ENCODE peak calls at places on chromosomes 7 and 10, in ten cellular contexts. V is PC-3; F is kidney; L is hepatocyte; R is astrocyte; S is CD4-positive, CD25-positive, alpha-beta regulatory T cell; U is cardiac muscle cell; J is CD4-positive, alpha-beta memory T cell; D is naive thymus-derived CD4-positive, alpha-beta T cell; H is uterus. M is an unnamed sample. For H3K36me3, the result is how much of the 10 kb centered on the place peaks cover.

GRCh38 chr10:33031815-33032320 is 73.8 kb upstream of the ITGB1 start:
- DNase-seq in V (no peak), F (no peak), L (no peak), R (no peak), S (no peak), U (no peak), J (no peak), D (no peak), H (no peak), M (no peak)

GRCh38 chr7:3154881-3155494 is 111.3 kb upstream of the CARD11 start:
- DNase-seq in V (peak), F (no peak), L (peak), R (no peak), S (peak), U (peak), J (peak), D (peak), H (no peak), M (peak)

GRCh38 chr10:108327706-108328105 is 1163.2 kb upstream of the SORCS1 start:
- DNase-seq in V (peak), F (no peak), L (no peak), R (peak), S (no peak), U (no peak), J (no peak), D (no peak), H (no peak), M (no peak)

GRCh38 chr7:79304711-79305110 is 148.8 kb downstream of the MAGI2 start:
- DNase-seq in V (no peak), F (no peak), L (no peak), R (no peak), S (no peak), U (no peak), J (no peak), D (no peak), H (no peak), M (no peak)

GRCh38 chr10:98587156-98587555 is 140.4 kb upstream of the HPS1 start:
- DNase-seq in V (no peak), F (no peak), L (no peak), R (no peak), S (no peak), U (no peak), J (no peak), D (no peak), H (no peak), M (peak)

GRCh38 chr10:94315975-94316464 is 46.7 kb downstream of the NOC3L start:
- DNase-seq in V (no peak), F (no peak), L (peak), R (peak), S (no peak), U (peak), J (no peak), D (no peak), H (no peak), M (no peak)

GRCh38 chr7:155090647-155091046 is 20.5 kb downstream of the HTR5A start:
- DNase-seq in V (peak), F (no peak), L (no peak), R (no peak), S (peak), U (no peak), J (no peak), D (no peak), H (no peak), M (no peak)

GRCh38 chr7:47576031-47576908 is 5.6 kb downstream of the TNS3 start:
- DNase-seq in V (peak), F (no peak), L (peak), R (peak), S (no peak), U (peak), J (no peak), D (no peak), H (peak), M (peak)

GRCh38 chr7:55183897-55184296 is 165.1 kb downstream of the EGFR start:
- DNase-seq in V (no peak), F (no peak), L (no peak), R (no peak), S (no peak), U (no peak), J (no peak), D (no peak), H (no peak), M (no peak)

GRCh38 chr7:55188590-55189446 is 170.0 kb downstream of the EGFR start:
- DNase-seq in V (no peak), F (no peak), L (peak), R (no peak), S (no peak), U (no peak), J (no peak), D (no peak), H (no peak), M (no peak)

GRCh38 chr7:55187701-55188491 is 169.1 kb downstream of the EGFR start:
- DNase-seq in V (no peak), F (no peak), L (peak), R (no peak), S (no peak), U (peak), J (no peak), D (no peak), H (peak), M (no peak)

GRCh38 chr7:55185941-55186609 is 167.3 kb downstream of the EGFR start:
- DNase-seq in V (peak), F (no peak), L (peak), R (peak), S (no peak), U (peak), J (no peak), D (no peak), H (no peak), M (no peak)

DNA sequence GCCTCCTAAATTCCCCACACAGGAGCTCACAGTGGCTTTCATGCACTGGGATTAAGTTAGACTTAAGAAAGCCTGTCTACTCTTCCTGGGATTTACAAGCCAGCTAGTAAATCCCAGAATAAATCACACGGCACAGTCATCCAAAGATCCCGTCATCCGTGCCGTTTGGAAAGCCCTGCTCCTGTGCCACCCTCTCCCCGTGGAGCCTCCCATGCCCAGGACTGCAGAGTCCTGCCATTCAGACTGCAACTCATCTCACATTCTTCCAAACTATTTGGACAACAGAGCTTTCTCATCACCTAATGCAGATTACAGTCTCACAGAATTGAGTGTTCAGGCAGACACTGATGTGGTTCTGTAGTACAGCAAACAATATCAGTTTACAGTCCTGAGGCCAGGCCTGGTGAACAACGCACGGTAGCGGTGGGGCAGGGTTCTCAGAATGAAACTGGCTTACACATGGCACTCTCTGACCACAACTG is 166.5 kb downstream of the EGFR start:
- DNase-seq in V (peak), F (no peak), L (no peak), R (no peak), S (no peak), U (no peak), J (no peak), D (no peak), H (no peak), M (no peak)
- H3K36me3 ChIP-seq in V (under half), F (under half), L (under half), R (under half), S (under half), U (under half), J (under half), D (under half), H (under half), M (under half)

GRCh38 chr7:5479941-5480517 is 56.4 kb upstream of the TNRC18 start:
- DNase-seq in V (no peak), F (no peak), L (no peak), R (no peak), S (no peak), U (no peak), J (no peak), D (no peak), H (no peak), M (no peak)
- H3K4me3 ChIP-seq in V (no peak), F (no peak), L (no peak), R (no peak), S (no peak), U (no peak), J (no peak), D (no peak), H (no peak), M (no peak)

GRCh38 chr10:79221110-79222051 is 125.9 kb upstream of the PPIF start:
- DNase-seq in V (no peak), F (peak), L (peak), R (peak), S (no peak), U (peak), J (no peak), D (no peak), H (peak), M (no peak)
- H3K27ac ChIP-seq in V (no peak), F (peak), L (peak), R (peak), S (no peak), U (peak), J (no peak), D (no peak), H (peak), M (no peak)

GRCh38 chr10:53463539-53463938 is 691.0 kb upstream of the MBL2 start:
- DNase-seq in V (no peak), F (no peak), L (no peak), R (no peak), S (no peak), U (no peak), J (no peak), D (no peak), H (no peak), M (no peak)

DNA sequence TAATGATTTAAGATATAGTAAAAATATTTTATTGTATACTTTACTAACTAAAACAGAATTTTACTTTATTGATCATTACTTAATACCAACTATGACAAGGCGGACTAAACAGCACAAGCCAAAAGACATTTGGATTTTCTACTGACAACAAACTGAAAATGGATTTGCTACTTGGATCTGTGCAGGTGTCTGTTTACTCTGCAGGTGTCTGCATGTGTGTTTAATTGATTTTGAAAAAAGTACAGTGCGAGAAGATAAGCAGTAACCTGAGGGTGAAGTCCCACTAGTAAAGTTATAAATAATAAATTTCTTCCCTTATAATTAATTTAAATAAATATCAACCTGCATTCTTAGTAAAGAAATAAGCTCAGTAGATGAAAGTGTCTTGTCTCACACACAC is 696.8 kb upstream of the MBL2 start:
- DNase-seq in V (no peak), F (no peak), L (no peak), R (no peak), S (no peak), U (no peak), J (no peak), D (no peak), H (no peak), M (no peak)
- H3K36me3 ChIP-seq in V (under half), F (under half), L (under half), R (under half), S (under half), U (under half), J (under half), D (under half), H (under half), M (under half)

GRCh38 chr10:79319372-79319771 is 27.9 kb upstream of the PPIF start:
- DNase-seq in V (no peak), F (peak), L (no peak), R (no peak), S (no peak), U (no peak), J (no peak), D (no peak), H (no peak), M (no peak)

GRCh38 chr10:79314761-79315601 is 32.3 kb upstream of the PPIF start:
- DNase-seq in V (peak), F (no peak), L (no peak), R (no peak), S (no peak), U (no peak), J (no peak), D (no peak), H (no peak), M (no peak)

GRCh38 chr10:79315602-79315920 is 31.7 kb upstream of the PPIF start:
- DNase-seq in V (no peak), F (no peak), L (no peak), R (no peak), S (no peak), U (no peak), J (no peak), D (no peak), H (no peak), M (no peak)

GRCh38 chr10:79318369-79318768 is 28.9 kb upstream of the PPIF start:
- DNase-seq in V (no peak), F (peak), L (no peak), R (no peak), S (no peak), U (no peak), J (no peak), D (no peak), H (no peak), M (no peak)

DNA sequence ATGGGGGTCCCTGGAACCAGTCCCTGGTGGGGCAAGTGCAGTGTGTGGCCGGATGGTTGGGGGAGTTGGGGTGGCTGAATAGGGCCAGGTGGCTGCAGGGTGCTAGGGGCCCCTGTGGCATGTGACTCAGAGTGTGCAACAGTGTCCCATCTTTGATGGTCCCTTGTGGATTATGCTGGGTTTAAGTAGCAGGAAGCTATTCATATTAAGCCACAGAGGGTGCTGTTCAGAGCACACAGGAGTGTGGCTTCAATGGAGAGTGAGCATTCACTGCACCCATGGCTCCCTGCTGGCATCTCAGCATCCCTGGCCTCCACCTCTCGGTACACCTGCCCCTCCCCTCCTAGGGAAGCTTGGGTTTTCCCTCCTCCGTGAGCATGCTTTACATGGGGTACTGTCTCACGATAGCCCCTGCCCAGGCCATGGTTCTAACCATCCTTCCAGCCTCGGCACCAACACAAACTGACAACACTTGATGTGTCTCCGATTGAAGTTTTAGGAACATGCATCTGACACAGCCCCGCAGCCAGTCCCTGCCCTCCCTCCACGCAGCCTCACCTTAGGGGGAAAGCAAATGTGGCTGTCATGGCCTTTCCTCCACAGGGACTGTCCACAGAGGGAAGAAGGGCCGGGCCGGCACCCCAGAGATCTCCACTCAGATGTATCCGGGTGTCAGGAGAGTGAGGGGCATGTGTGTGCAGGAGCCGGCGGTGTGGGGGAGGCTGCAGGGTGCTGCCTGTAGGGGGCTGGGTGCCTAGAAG is 30.4 kb upstream of the PPIF start:
- DNase-seq in V (peak), F (no peak), L (no peak), R (peak), S (peak), U (no peak), J (no peak), D (no peak), H (no peak), M (peak)
- H3K4me3 ChIP-seq in V (no peak), F (no peak), L (no peak), R (no peak), S (peak), U (no peak), J (peak), D (peak), H (no peak), M (no peak)

DNA sequence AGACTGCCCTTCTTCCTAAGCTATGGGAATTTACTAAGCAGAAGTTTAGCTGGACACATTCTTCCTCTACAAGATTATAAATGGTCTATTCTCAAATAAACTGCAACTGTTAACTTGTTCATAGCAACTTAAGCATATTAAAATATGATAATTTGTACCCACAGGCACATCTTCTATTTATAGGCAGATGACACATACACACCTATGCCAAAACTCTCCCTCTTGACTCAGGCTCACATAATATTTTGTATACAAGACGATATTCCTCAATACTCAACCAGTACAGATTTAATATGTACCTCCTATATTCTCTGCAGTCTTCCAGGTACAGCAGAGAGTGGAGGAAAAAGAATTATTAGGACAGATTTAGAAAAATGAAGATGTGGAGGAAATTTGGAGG is 232.7 kb upstream of the KIAA1217 start:
- DNase-seq in V (no peak), F (no peak), L (no peak), R (no peak), S (no peak), U (no peak), J (no peak), D (no peak), H (no peak), M (no peak)
- H3K27ac ChIP-seq in V (no peak), F (no peak), L (peak), R (no peak), S (no peak), U (peak), J (no peak), D (no peak), H (no peak), M (no peak)

DNA sequence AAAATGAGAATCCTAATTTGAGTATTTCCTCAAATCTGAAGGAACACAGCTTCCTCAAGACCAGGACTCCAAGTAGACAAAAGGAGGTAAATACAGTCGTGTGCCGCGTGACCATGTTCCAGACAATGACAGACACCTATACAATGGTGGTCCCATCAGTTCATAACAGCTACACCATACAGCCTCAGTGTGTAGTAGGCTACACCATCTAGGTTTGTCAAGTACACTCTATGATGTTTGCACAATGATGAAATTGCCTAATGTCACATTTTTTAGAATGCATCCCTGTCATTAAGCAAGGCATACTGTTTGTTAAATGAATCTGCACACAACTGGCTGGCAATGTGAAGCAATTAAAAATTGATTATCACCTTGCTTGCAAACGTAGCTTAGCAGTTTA is 107.9 kb downstream of the PROSER2 start:
- DNase-seq in V (no peak), F (no peak), L (no peak), R (no peak), S (no peak), U (no peak), J (no peak), D (no peak), H (no peak), M (no peak)
- H3K36me3 ChIP-seq in V (under half), F (under half), L (under half), R (under half), S (half or more), U (half or more), J (half or more), D (under half), H (under half), M (under half)

M was measured in SJCRH30.